ENCODE peak calls at places on chromosomes 16 and 17, in four cellular contexts. M, D, C and A are unnamed samples.

GRCh38 chr17:62692721-62693431 is 65.4 kb downstream of the MRC2 start:
- DNase-seq in C (peak), D (no peak), M (peak), A (no peak)

GRCh38 chr17:10119203-10120112 is 78.9 kb downstream of the GAS7 start:
- DNase-seq in D (peak), C (peak), M (peak), A (peak)

GRCh38 chr16:12758031-12758669 is 45.5 kb downstream of the CPPED1 start:
- DNase-seq in C (no peak), M (no peak), D (no peak), A (peak)

GRCh38 chr17:81722184-81723120 is 10.4 kb downstream of the SLC25A10 start:
- DNase-seq in D (peak), C (peak), M (no peak), A (no peak)

GRCh38 chr16:84460406-84461028 is 43.9 kb downstream of the MEAK7 start:
- DNase-seq in M (no peak), D (no peak), C (no peak), A (no peak)

GRCh38 chr16:70689970-70690905 is 4.4 kb upstream of the MTSS2 start:
- DNase-seq in D (no peak), M (no peak), C (no peak), A (no peak)

GRCh38 chr17:1947229-1947742 is 77.8 kb downstream of the RTN4RL1 start:
- DNase-seq in C (no peak), M (no peak), D (no peak), A (no peak)

GRCh38 chr17:41553987-41554680 is 17.7 kb downstream of the KRT9 start:
- DNase-seq in D (no peak), M (peak), C (no peak), A (no peak)

GRCh38 chr16:24736758-24737157 is 7.3 kb downstream of the TNRC6A start:
- DNase-seq in D (no peak), M (no peak), C (peak), A (no peak)